ENCODE peak calls at places on chromosome 9, in ten cellular contexts. B is dorsolateral prefrontal cortex, H is hepatocyte, Q is heart left ventricle, X is suprapubic skin, J is lung, W is heart right ventricle, Z is A549, R is kidney, L is brain microvascular endothelial cell. G is an unnamed sample.

GRCh38 chr9:68747043-68747533 is 42.0 kb downstream of the PIP5K1B start:
- DNase-seq in X (no peak), H (peak), Z (no peak), W (no peak), R (no peak), B (no peak), J (no peak), L (no peak), Q (no peak), G (no peak)

GRCh38 chr9:80157128-80157527 is 585.4 kb downstream of the TLE4 start:
- DNase-seq in H (no peak), Z (no peak), R (no peak), B (no peak), W (no peak), J (no peak), X (no peak), Q (no peak), L (no peak), G (no peak)

GRCh38 chr9:96781552-96781951 is 3.7 kb upstream of the ZNF510 start:
- DNase-seq in X (no peak), J (no peak), R (no peak), L (no peak), Z (no peak), H (no peak), B (no peak), Q (no peak), W (no peak), G (no peak)

GRCh38 chr9:36542355-36542754 is 30.3 kb upstream of the MELK start:
- DNase-seq in Q (no peak), R (no peak), B (no peak), J (no peak), W (no peak), X (no peak), L (no peak), Z (no peak), H (no peak), G (no peak)

GRCh38 chr9:136882109-136882946 is 4.0 kb upstream of the TRAF2 start:
- DNase-seq in Q (peak), H (peak), Z (peak), B (no peak), W (peak), X (no peak), R (peak), J (peak), L (peak), G (peak)

GRCh38 chr9:136961279-136962065 is 9.4 kb downstream of the LCN12 start:
- DNase-seq in X (no peak), Z (no peak), H (no peak), Q (no peak), W (peak), B (no peak), J (no peak), L (no peak), R (no peak), G (no peak)

GRCh38 chr9:127166651-127167524 is 44.5 kb upstream of the ANGPTL2 start:
- DNase-seq in R (peak), W (no peak), L (no peak), J (no peak), B (no peak), H (no peak), Z (no peak), Q (no peak), X (no peak), G (no peak)

GRCh38 chr9:119095072-119095471 is 274.2 kb downstream of the BRINP1 start:
- DNase-seq in W (no peak), R (no peak), Z (no peak), X (no peak), L (no peak), H (no peak), Q (no peak), B (no peak), J (no peak), G (no peak)

GRCh38 chr9:95650720-95651119 is 133.9 kb upstream of the PTCH1 start:
- DNase-seq in W (no peak), H (no peak), L (no peak), R (no peak), B (no peak), Z (no peak), Q (no peak), J (no peak), X (no peak), G (no peak)

GRCh38 chr9:76394896-76395244 is 644 bp upstream of the RFK start:
- DNase-seq in J (peak), H (peak), R (peak), Z (peak), B (no peak), Q (peak), L (peak), X (peak), W (peak), G (peak)

GRCh38 chr9:76394023-76394895 is at the start of gene RFK:
- DNase-seq in J (peak), W (peak), Z (peak), X (peak), B (peak), L (peak), Q (peak), R (peak), H (peak), G (peak)

GRCh38 chr9:76395381-76395780 is 1.2 kb upstream of the RFK start:
- DNase-seq in L (no peak), H (no peak), Z (no peak), R (no peak), W (no peak), J (no peak), Q (no peak), X (no peak), B (no peak), G (no peak)

GRCh38 chr9:76396144-76396543 is 1.9 kb upstream of the RFK start:
- DNase-seq in R (no peak), H (no peak), L (no peak), B (no peak), W (no peak), Z (no peak), X (no peak), Q (no peak), J (no peak), G (no peak)

DNA sequence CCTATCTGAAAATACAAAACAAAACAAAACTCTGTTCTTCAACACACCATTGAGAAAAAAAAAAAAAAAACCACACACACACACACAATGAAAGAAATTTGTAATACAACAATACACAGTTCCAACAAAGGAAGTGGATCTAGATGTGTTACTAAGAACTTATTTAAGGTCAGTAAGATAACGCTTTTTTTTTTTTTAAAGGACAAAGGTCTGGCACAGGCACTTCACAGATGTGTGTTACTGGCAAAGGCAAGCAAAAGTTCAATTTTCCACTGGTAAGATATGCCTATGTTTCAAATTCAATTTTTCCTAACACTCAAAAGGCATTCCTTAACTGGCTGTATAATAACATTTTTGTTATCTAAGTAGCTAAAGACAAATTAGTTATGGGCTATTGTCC is 3.6 kb downstream of the RFK start:
- DNase-seq in J (no peak), H (no peak), X (no peak), L (no peak), Z (no peak), B (no peak), R (no peak), Q (no peak), W (no peak), G (no peak)
- H3K4me3 ChIP-seq in J (no peak), H (no peak), X (no peak), L (no peak), Z (no peak), B (no peak), R (no peak), Q (no peak), W (no peak), G (no peak)

DNA sequence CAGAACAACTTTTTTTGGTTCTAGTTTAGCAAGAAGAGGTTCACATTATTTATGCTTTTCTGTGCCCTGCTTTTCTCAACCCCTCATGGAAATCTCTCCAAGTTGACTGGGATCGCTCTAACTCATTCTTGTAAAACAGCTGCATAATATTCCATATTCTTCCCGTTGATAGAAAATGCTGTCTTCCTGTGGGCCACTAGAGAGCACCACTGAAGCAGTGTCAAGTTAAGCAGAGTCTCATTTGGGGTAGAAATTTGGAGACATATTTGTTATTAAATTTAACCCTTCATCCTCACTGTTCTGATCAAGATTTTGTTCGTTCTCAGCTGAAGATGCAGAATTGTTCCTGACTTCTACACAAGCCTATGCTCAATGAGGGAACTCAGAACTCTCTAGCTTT is 140.1 kb downstream of the CEMIP2 start:
- DNase-seq in W (no peak), H (no peak), L (no peak), R (no peak), X (no peak), Z (no peak), B (no peak), Q (no peak), J (no peak), G (no peak)
- TF ChIP-seq CTCF in W (no peak), H (no peak), L (peak), R (no peak), X (no peak), Z (peak), B (no peak), Q (peak), J (peak), G (no peak)

DNA sequence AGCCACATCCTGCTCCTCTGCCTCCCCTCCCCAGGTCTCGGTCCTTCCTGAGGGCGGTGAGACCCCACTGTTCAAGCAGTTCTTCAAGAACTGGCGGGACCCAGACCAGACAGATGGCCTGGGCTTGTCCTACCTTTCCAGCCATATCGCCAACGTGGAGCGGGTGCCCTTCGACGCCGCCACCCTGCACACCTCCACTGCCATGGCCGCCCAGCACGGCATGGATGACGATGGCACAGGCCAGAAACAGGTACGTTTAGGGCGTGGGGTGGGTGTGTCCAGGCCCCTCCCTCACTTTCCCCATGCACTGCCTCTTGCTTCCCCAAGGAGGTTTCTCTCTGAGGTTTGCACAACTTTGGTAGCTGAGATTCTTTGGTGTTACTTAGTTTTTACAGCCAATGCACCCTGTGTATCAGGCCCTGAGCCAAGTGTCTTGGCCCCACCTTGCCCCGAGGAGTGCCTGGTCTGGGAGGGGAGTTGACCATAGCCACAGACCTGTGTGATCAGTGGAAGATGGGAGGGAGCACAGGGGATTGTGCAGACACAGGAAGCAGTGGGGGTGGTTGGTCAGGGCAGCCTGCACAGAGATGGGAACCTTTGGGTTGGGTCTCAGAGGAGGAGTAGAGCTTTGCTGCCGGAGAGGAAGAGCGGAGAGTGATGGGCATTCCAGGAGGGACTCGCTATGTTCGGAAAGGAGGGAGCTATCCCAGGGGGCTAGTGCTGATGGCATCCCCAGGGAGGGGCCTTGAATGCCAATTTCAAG is 50.9 kb downstream of the GSN start:
- DNase-seq in W (no peak), B (no peak), R (no peak), X (no peak), Q (no peak), H (no peak), L (no peak), Z (no peak), J (no peak), G (no peak)
- H3K27ac ChIP-seq in W (peak), B (no peak), R (no peak), X (peak), Q (peak), H (no peak), L (no peak), Z (peak), J (peak), G (no peak)

DNA sequence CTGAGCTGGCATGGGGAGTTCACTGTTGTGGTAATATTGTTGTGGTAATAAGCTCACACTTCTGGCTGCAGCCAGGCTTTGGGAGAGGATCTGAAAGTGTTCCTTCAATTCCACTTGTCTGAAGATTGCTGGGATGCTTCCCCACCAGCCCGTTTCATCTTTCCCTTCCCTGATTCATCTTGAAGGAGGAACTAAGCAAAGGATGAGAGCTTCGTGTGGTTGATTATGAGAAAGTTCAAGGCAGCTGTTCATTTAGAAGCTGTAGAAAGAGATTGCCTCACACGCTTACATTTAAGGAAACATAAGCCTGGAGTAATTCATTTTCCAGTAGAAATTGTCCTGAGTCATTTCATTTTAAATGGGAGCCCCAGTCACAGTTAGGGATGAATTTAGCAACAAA is 122.4 kb upstream of the GAS1 start:
- DNase-seq in Z (no peak), H (peak), B (no peak), R (no peak), W (no peak), Q (no peak), J (no peak), X (no peak), L (no peak), G (no peak)
- H3K4me3 ChIP-seq in Z (no peak), H (no peak), B (no peak), R (no peak), W (no peak), Q (no peak), J (no peak), X (no peak), L (no peak), G (no peak)

GRCh38 chr9:128677787-128678186 is 11.2 kb upstream of the SET start:
- DNase-seq in W (no peak), J (no peak), H (no peak), R (peak), L (no peak), X (no peak), Z (no peak), B (no peak), Q (no peak), G (no peak)
- TF ChIP-seq CTCF in W (no peak), J (no peak), H (no peak), R (no peak), L (no peak), X (no peak), Z (no peak), B (no peak), Q (no peak), G (no peak)